ENCODE peak calls at places on chromosomes 3 and 15, in eight cellular contexts. R is GM23338, W is body of pancreas, M is cardiac fibroblast, A is CD14-positive monocyte, B is astrocyte, F is left ventricle myocardium inferior, T is mammary epithelial cell. Q is an unnamed sample.

GRCh38 chr3:53775834-53776251 is 70.4 kb downstream of the CHDH start:
- DNase-seq in W (no peak), R (no peak), A (no peak), T (peak; percentile 63), M (no peak), B (no peak), F (no peak), Q (no peak)

GRCh38 chr15:74873756-74874424 is 725 bp upstream of the SCAMP2 start:
- DNase-seq in W (peak; percentile 24), R (peak; percentile 44), B (no peak), M (peak; percentile 19), A (no peak), F (no peak), T (no peak), Q (peak; percentile 28)

GRCh38 chr15:40367038-40367672 is 9.1 kb downstream of the DISP2 start:
- DNase-seq in W (peak; percentile 97), T (no peak), B (no peak), M (no peak), A (no peak), R (no peak), F (peak; percentile 91), Q (no peak)

GRCh38 chr15:92430067-92430435 is 36.4 kb downstream of the ST8SIA2 start:
- DNase-seq in R (no peak), B (peak; percentile 31), M (no peak), F (no peak), T (no peak), A (no peak), W (no peak), Q (no peak)

GRCh38 chr3:52897130-52898109 is at the start of gene STIMATE:
- DNase-seq in B (peak; percentile 61), R (peak; percentile 95), F (peak; percentile 91), T (peak; percentile 84), M (peak; percentile 79), A (peak; percentile 65), W (peak; percentile 91), Q (peak; percentile 66)

GRCh38 chr15:39828374-39828931 is 45.8 kb upstream of the FSIP1 start:
- DNase-seq in R (no peak), B (peak; percentile 72), F (no peak), M (peak; percentile 64), T (no peak), A (no peak), W (peak; percentile 20), Q (no peak)

GRCh38 chr3:158494657-158495056 is 76.3 kb upstream of the MLF1 start:
- DNase-seq in A (no peak), T (no peak), B (no peak), R (no peak), F (no peak), M (no peak), W (no peak), Q (no peak)

GRCh38 chr3:188320757-188321156 is 166.8 kb downstream of the LPP start:
- DNase-seq in R (no peak), F (no peak), T (peak; percentile 73), W (no peak), A (no peak), B (peak; percentile 88), M (no peak), Q (no peak)

GRCh38 chr15:73021139-73021621 is 31.1 kb upstream of the NEO1 start:
- DNase-seq in R (peak; percentile 71), M (no peak), A (no peak), F (no peak), T (no peak), W (peak; percentile 16), B (no peak), Q (no peak)

GRCh38 chr3:177283983-177284382 is 86.7 kb upstream of the TBL1XR1 start:
- DNase-seq in W (no peak), F (no peak), A (no peak), B (no peak), T (peak; percentile 17), R (no peak), M (no peak), Q (no peak)

GRCh38 chr15:42919794-42920280 is 741 bp downstream of the TTBK2 start:
- DNase-seq in F (no peak), R (peak; percentile 39), T (peak; percentile 54), B (peak; percentile 44), W (peak; percentile 26), M (peak; percentile 41), A (peak; percentile 52), Q (peak; percentile 47)

GRCh38 chr3:194840661-194841514 is 155.2 kb downstream of the FAM43A start:
- DNase-seq in R (no peak), W (no peak), T (peak; percentile 14), F (no peak), A (no peak), M (peak; percentile 68), B (peak; percentile 66), Q (no peak)

GRCh38 chr3:46455231-46456115 is 9.2 kb downstream of the LTF start:
- DNase-seq in T (no peak), W (no peak), F (no peak), A (no peak), R (no peak), B (no peak), M (no peak), Q (no peak)

GRCh38 chr3:135138776-135139175 is 343.7 kb downstream of the EPHB1 start:
- DNase-seq in R (no peak), T (no peak), A (no peak), B (no peak), F (no peak), W (no peak), M (no peak), Q (no peak)

GRCh38 chr3:186125118-186125517 is 16.2 kb upstream of the ETV5 start:
- DNase-seq in F (no peak), B (no peak), W (no peak), T (no peak), A (no peak), M (no peak), R (no peak), Q (no peak)

GRCh38 chr3:104133630-104134029 is 1233.1 kb upstream of the ALCAM start:
- DNase-seq in A (no peak), T (no peak), W (no peak), R (peak; percentile 82), M (no peak), B (no peak), F (no peak), Q (no peak)

GRCh38 chr3:159929181-159929893 is 59.3 kb upstream of the IL12A start:
- DNase-seq in M (peak; percentile 75), T (peak; percentile 50), A (peak; percentile 82), F (no peak), W (no peak), R (peak; percentile 7), B (peak; percentile 71), Q (peak; percentile 36)
- TF ChIP-seq CTCF in M (peak; percentile 53), T (peak; percentile 20), A (peak; percentile 72), F (peak; percentile 49), W (peak; percentile 10), R (peak; percentile 23), B (peak; percentile 34), Q (peak; percentile 31)

GRCh38 chr15:49188933-49189332 is 18.9 kb downstream of the GALK2 start:
- DNase-seq in M (no peak), R (no peak), T (no peak), B (no peak), F (no peak), A (no peak), W (no peak), Q (no peak)

GRCh38 chr15:49190586-49190985 is 20.5 kb downstream of the GALK2 start:
- DNase-seq in A (no peak), F (no peak), R (no peak), T (no peak), W (no peak), M (no peak), B (no peak), Q (peak; percentile 8)

GRCh38 chr15:49187537-49188245 is 17.6 kb downstream of the GALK2 start:
- DNase-seq in M (peak; percentile 16), R (no peak), A (no peak), W (peak; percentile 25), T (no peak), F (no peak), B (peak; percentile 23), Q (no peak)

GRCh38 chr15:49196856-49197255 is 26.8 kb downstream of the GALK2 start:
- DNase-seq in F (no peak), A (no peak), M (no peak), W (no peak), B (no peak), T (no peak), R (no peak), Q (no peak)

DNA sequence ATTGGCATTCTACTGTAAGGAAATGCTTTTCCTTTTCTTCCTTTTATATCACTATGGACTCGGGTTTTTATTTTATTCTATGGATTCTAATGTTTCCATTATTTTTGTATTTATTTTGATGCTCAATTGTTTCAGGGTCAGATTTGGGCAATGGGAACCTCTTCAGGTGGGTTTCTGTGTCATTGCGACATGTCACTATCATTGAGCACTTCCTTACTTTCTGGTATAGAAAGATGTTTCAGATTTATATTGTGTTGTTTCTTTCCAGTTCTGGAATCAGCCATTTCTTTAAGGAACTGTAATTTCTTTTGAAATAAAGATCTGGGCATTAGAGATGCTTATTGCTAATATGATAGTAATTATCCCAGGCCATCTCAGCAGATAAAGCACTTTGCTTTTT is 21.8 kb downstream of the GALK2 start:
- DNase-seq in B (no peak), A (no peak), R (no peak), M (no peak), W (no peak), F (no peak), T (no peak), Q (no peak)
- TF ChIP-seq CTCF in B (no peak), A (no peak), R (no peak), M (no peak), W (no peak), F (no peak), T (no peak), Q (no peak)

DNA sequence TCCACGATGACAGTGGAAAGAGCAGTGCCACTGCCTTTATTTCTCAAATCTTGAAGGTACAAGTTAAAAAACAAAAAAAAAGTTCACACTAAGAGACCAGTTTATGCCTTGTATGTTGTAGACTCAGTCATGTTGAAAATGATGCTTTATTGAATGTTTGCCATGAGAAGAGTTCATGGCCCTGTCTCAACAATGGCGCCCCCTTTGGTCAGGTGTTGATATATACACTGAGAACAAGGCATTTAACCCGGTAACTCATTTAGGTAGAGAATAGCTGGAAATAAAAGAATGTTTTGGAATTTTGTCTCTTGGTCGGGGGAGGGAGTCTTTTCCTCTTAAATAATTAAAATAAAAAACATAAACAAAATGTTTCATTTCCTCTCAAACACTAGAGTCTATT is 145.6 kb upstream of the SLC2A2 start:
- DNase-seq in A (no peak), B (no peak), R (peak; percentile 75), W (no peak), T (no peak), F (no peak), M (no peak), Q (no peak)
- TF ChIP-seq CTCF in A (peak; percentile 34), B (no peak), R (peak; percentile 83), W (no peak), T (no peak), F (peak; percentile 13), M (peak; percentile 27), Q (no peak)

GRCh38 chr3:62497156-62497555 is 123.8 kb upstream of the FEZF2 start:
- DNase-seq in T (no peak), F (no peak), M (no peak), W (no peak), A (no peak), R (no peak), B (no peak), Q (no peak)

GRCh38 chr3:62502315-62503300 is 129.3 kb upstream of the FEZF2 start:
- DNase-seq in A (no peak), W (no peak), B (no peak), R (no peak), F (no peak), M (no peak), T (no peak), Q (no peak)

GRCh38 chr3:62496509-62496908 is 123.2 kb upstream of the FEZF2 start:
- DNase-seq in A (no peak), T (no peak), R (no peak), F (no peak), M (no peak), W (no peak), B (no peak), Q (no peak)

GRCh38 chr3:62500556-62501294 is 127.4 kb upstream of the FEZF2 start:
- DNase-seq in W (no peak), M (no peak), R (peak; percentile 69), A (no peak), F (no peak), B (no peak), T (no peak), Q (no peak)
- TF ChIP-seq CTCF in W (no peak), M (no peak), R (peak; percentile 14), A (no peak), F (no peak), B (no peak), T (no peak), Q (no peak)

Q was measured in HL-60.